ENCODE peak calls at places on chromosomes 5 and 9, in nine cellular contexts. One of them, this sample, is unnamed.
A peak's percentile ranks its signal among the peaks of the same experiment; 100 is the strongest.

GRCh38 chr5:9108156-9108555 is 437.7 kb downstream of the SEMA5A start:
- DNase-seq in CD4-positive, alpha-beta memory T cell: no peak
- DNase-seq in left ventricle myocardium inferior: no peak
- DNase-seq in K562: no peak
- DNase-seq in Caco-2: no peak
- DNase-seq in body of pancreas: no peak
- DNase-seq in MM.1S: no peak
- DNase-seq in CD8-positive, alpha-beta memory T cell: no peak
- DNase-seq in naive thymus-derived CD4-positive, alpha-beta T cell: no peak
- DNase-seq in this sample: no peak

GRCh38 chr5:51829691-51830090 is 446.4 kb downstream of the ISL1 start:
- DNase-seq in body of pancreas: no peak
- DNase-seq in left ventricle myocardium inferior: no peak
- DNase-seq in naive thymus-derived CD4-positive, alpha-beta T cell: no peak
- DNase-seq in Caco-2: no peak
- DNase-seq in CD8-positive, alpha-beta memory T cell: no peak
- DNase-seq in MM.1S: no peak
- DNase-seq in CD4-positive, alpha-beta memory T cell: no peak
- DNase-seq in K562: no peak
- DNase-seq in this sample: no peak

GRCh38 chr5:148384389-148384756 is 615 bp downstream of the FBXO38 start:
- DNase-seq in K562: peak; percentile 17
- DNase-seq in body of pancreas: no peak
- DNase-seq in CD4-positive, alpha-beta memory T cell: peak; percentile 50
- DNase-seq in CD8-positive, alpha-beta memory T cell: no peak
- DNase-seq in MM.1S: peak; percentile 8
- DNase-seq in left ventricle myocardium inferior: no peak
- DNase-seq in Caco-2: peak; percentile 36
- DNase-seq in naive thymus-derived CD4-positive, alpha-beta T cell: no peak
- DNase-seq in this sample: no peak

GRCh38 chr9:131094015-131094414 is 2.3 kb upstream of the AIF1L start:
- DNase-seq in naive thymus-derived CD4-positive, alpha-beta T cell: no peak
- DNase-seq in body of pancreas: no peak
- DNase-seq in CD8-positive, alpha-beta memory T cell: no peak
- DNase-seq in left ventricle myocardium inferior: no peak
- DNase-seq in MM.1S: no peak
- DNase-seq in K562: no peak
- DNase-seq in CD4-positive, alpha-beta memory T cell: no peak
- DNase-seq in Caco-2: no peak
- DNase-seq in this sample: no peak

GRCh38 chr9:137293094-137293481 is 9.0 kb downstream of the NRARP start:
- DNase-seq in left ventricle myocardium inferior: no peak
- DNase-seq in K562: no peak
- DNase-seq in naive thymus-derived CD4-positive, alpha-beta T cell: no peak
- DNase-seq in CD8-positive, alpha-beta memory T cell: no peak
- DNase-seq in Caco-2: no peak
- DNase-seq in MM.1S: no peak
- DNase-seq in CD4-positive, alpha-beta memory T cell: no peak
- DNase-seq in body of pancreas: peak; percentile 57
- DNase-seq in this sample: no peak

GRCh38 chr5:141941307-141941706 is 16.7 kb downstream of the PCDH12 start:
- DNase-seq in CD8-positive, alpha-beta memory T cell: no peak
- DNase-seq in left ventricle myocardium inferior: no peak
- DNase-seq in naive thymus-derived CD4-positive, alpha-beta T cell: no peak
- DNase-seq in MM.1S: peak; percentile 61
- DNase-seq in body of pancreas: no peak
- DNase-seq in Caco-2: no peak
- DNase-seq in CD4-positive, alpha-beta memory T cell: no peak
- DNase-seq in K562: no peak
- DNase-seq in this sample: no peak

GRCh38 chr9:128292009-128292408 is 15.9 kb downstream of the SWI5 start:
- DNase-seq in naive thymus-derived CD4-positive, alpha-beta T cell: no peak
- DNase-seq in MM.1S: no peak
- DNase-seq in CD4-positive, alpha-beta memory T cell: no peak
- DNase-seq in body of pancreas: no peak
- DNase-seq in Caco-2: no peak
- DNase-seq in left ventricle myocardium inferior: no peak
- DNase-seq in CD8-positive, alpha-beta memory T cell: no peak
- DNase-seq in K562: no peak
- DNase-seq in this sample: no peak

GRCh38 chr5:108255468-108255867 is 126.4 kb downstream of the FBXL17 start:
- DNase-seq in MM.1S: no peak
- DNase-seq in CD4-positive, alpha-beta memory T cell: no peak
- DNase-seq in Caco-2: no peak
- DNase-seq in body of pancreas: no peak
- DNase-seq in left ventricle myocardium inferior: no peak
- DNase-seq in CD8-positive, alpha-beta memory T cell: no peak
- DNase-seq in naive thymus-derived CD4-positive, alpha-beta T cell: no peak
- DNase-seq in K562: no peak
- DNase-seq in this sample: no peak

GRCh38 chr9:118023649-118024048 is 319.4 kb downstream of the TLR4 start:
- DNase-seq in K562: no peak
- DNase-seq in naive thymus-derived CD4-positive, alpha-beta T cell: no peak
- DNase-seq in CD8-positive, alpha-beta memory T cell: no peak
- DNase-seq in Caco-2: no peak
- DNase-seq in left ventricle myocardium inferior: no peak
- DNase-seq in CD4-positive, alpha-beta memory T cell: no peak
- DNase-seq in MM.1S: no peak
- DNase-seq in body of pancreas: no peak
- DNase-seq in this sample: no peak

GRCh38 chr5:158899792-158900191 is 199.9 kb downstream of the EBF1 start:
- DNase-seq in K562: no peak
- DNase-seq in CD8-positive, alpha-beta memory T cell: no peak
- DNase-seq in Caco-2: no peak
- DNase-seq in CD4-positive, alpha-beta memory T cell: no peak
- DNase-seq in left ventricle myocardium inferior: peak; percentile 64
- DNase-seq in MM.1S: no peak
- DNase-seq in body of pancreas: no peak
- DNase-seq in naive thymus-derived CD4-positive, alpha-beta T cell: no peak
- DNase-seq in this sample: no peak

GRCh38 chr5:2651116-2651515 is 100.4 kb downstream of the IRX2 start:
- DNase-seq in K562: no peak
- DNase-seq in MM.1S: no peak
- DNase-seq in body of pancreas: no peak
- DNase-seq in Caco-2: no peak
- DNase-seq in left ventricle myocardium inferior: no peak
- DNase-seq in CD8-positive, alpha-beta memory T cell: no peak
- DNase-seq in CD4-positive, alpha-beta memory T cell: no peak
- DNase-seq in naive thymus-derived CD4-positive, alpha-beta T cell: no peak
- DNase-seq in this sample: no peak

GRCh38 chr9:38144421-38144820 is 75.4 kb upstream of the SHB start:
- DNase-seq in Caco-2: peak; percentile 21
- DNase-seq in left ventricle myocardium inferior: no peak
- DNase-seq in body of pancreas: no peak
- DNase-seq in CD4-positive, alpha-beta memory T cell: no peak
- DNase-seq in naive thymus-derived CD4-positive, alpha-beta T cell: no peak
- DNase-seq in CD8-positive, alpha-beta memory T cell: no peak
- DNase-seq in MM.1S: no peak
- DNase-seq in K562: no peak
- DNase-seq in this sample: no peak

GRCh38 chr5:62719061-62719730 is 140.6 kb downstream of the LRRC70 start:
- DNase-seq in naive thymus-derived CD4-positive, alpha-beta T cell: no peak
- DNase-seq in MM.1S: no peak
- DNase-seq in CD4-positive, alpha-beta memory T cell: no peak
- DNase-seq in CD8-positive, alpha-beta memory T cell: no peak
- DNase-seq in K562: no peak
- DNase-seq in body of pancreas: no peak
- DNase-seq in left ventricle myocardium inferior: no peak
- DNase-seq in Caco-2: no peak
- DNase-seq in this sample: no peak

GRCh38 chr9:15191358-15191757 is 115.7 kb downstream of the TTC39B start:
- DNase-seq in K562: no peak
- DNase-seq in MM.1S: peak; percentile 19
- DNase-seq in CD4-positive, alpha-beta memory T cell: no peak
- DNase-seq in naive thymus-derived CD4-positive, alpha-beta T cell: no peak
- DNase-seq in CD8-positive, alpha-beta memory T cell: no peak
- DNase-seq in body of pancreas: no peak
- DNase-seq in left ventricle myocardium inferior: no peak
- DNase-seq in Caco-2: no peak
- DNase-seq in this sample: peak; percentile 51

GRCh38 chr9:15192856-15193255 is 114.2 kb downstream of the TTC39B start:
- DNase-seq in naive thymus-derived CD4-positive, alpha-beta T cell: no peak
- DNase-seq in K562: no peak
- DNase-seq in left ventricle myocardium inferior: no peak
- DNase-seq in body of pancreas: no peak
- DNase-seq in MM.1S: no peak
- DNase-seq in CD8-positive, alpha-beta memory T cell: no peak
- DNase-seq in Caco-2: no peak
- DNase-seq in CD4-positive, alpha-beta memory T cell: no peak
- DNase-seq in this sample: peak; percentile 64

GRCh38 chr9:15187589-15187988 is 119.4 kb downstream of the TTC39B start:
- DNase-seq in K562: no peak
- DNase-seq in naive thymus-derived CD4-positive, alpha-beta T cell: no peak
- DNase-seq in CD8-positive, alpha-beta memory T cell: no peak
- DNase-seq in Caco-2: no peak
- DNase-seq in MM.1S: no peak
- DNase-seq in body of pancreas: no peak
- DNase-seq in left ventricle myocardium inferior: no peak
- DNase-seq in CD4-positive, alpha-beta memory T cell: no peak
- DNase-seq in this sample: no peak

GRCh38 chr9:15189491-15189890 is 117.5 kb downstream of the TTC39B start:
- DNase-seq in naive thymus-derived CD4-positive, alpha-beta T cell: no peak
- DNase-seq in body of pancreas: no peak
- DNase-seq in MM.1S: no peak
- DNase-seq in Caco-2: no peak
- DNase-seq in left ventricle myocardium inferior: no peak
- DNase-seq in K562: no peak
- DNase-seq in CD8-positive, alpha-beta memory T cell: no peak
- DNase-seq in CD4-positive, alpha-beta memory T cell: no peak
- DNase-seq in this sample: no peak
- H3K36me3 ChIP-seq in naive thymus-derived CD4-positive, alpha-beta T cell: peaks cover 25% of the 10 kb centered on the region
- H3K36me3 ChIP-seq in body of pancreas: no peaks in the 10 kb centered on the region
- H3K36me3 ChIP-seq in MM.1S: no peaks in the 10 kb centered on the region
- H3K36me3 ChIP-seq in Caco-2: no peaks in the 10 kb centered on the region
- H3K36me3 ChIP-seq in left ventricle myocardium inferior: peaks cover 41% of the 10 kb centered on the region
- H3K36me3 ChIP-seq in K562: no peaks in the 10 kb centered on the region
- H3K36me3 ChIP-seq in CD8-positive, alpha-beta memory T cell: peaks cover 31% of the 10 kb centered on the region
- H3K36me3 ChIP-seq in CD4-positive, alpha-beta memory T cell: peaks cover 31% of the 10 kb centered on the region
- H3K36me3 ChIP-seq in this sample: no peaks in the 10 kb centered on the region

GRCh38 chr9:95030344-95030743 is 287.2 kb downstream of the FANCC start:
- DNase-seq in CD4-positive, alpha-beta memory T cell: no peak
- DNase-seq in K562: no peak
- DNase-seq in MM.1S: no peak
- DNase-seq in naive thymus-derived CD4-positive, alpha-beta T cell: no peak
- DNase-seq in left ventricle myocardium inferior: no peak
- DNase-seq in body of pancreas: no peak
- DNase-seq in Caco-2: no peak
- DNase-seq in CD8-positive, alpha-beta memory T cell: no peak
- DNase-seq in this sample: no peak

GRCh38 chr9:95029251-95029650 is 288.3 kb downstream of the FANCC start:
- DNase-seq in Caco-2: no peak
- DNase-seq in CD4-positive, alpha-beta memory T cell: no peak
- DNase-seq in left ventricle myocardium inferior: no peak
- DNase-seq in K562: no peak
- DNase-seq in CD8-positive, alpha-beta memory T cell: no peak
- DNase-seq in MM.1S: no peak
- DNase-seq in body of pancreas: no peak
- DNase-seq in naive thymus-derived CD4-positive, alpha-beta T cell: no peak
- DNase-seq in this sample: no peak

GRCh38 chr9:95028855-95029219 is 288.7 kb downstream of the FANCC start:
- DNase-seq in body of pancreas: peak; percentile 59
- DNase-seq in CD4-positive, alpha-beta memory T cell: no peak
- DNase-seq in naive thymus-derived CD4-positive, alpha-beta T cell: no peak
- DNase-seq in Caco-2: no peak
- DNase-seq in CD8-positive, alpha-beta memory T cell: no peak
- DNase-seq in K562: no peak
- DNase-seq in left ventricle myocardium inferior: no peak
- DNase-seq in MM.1S: no peak
- DNase-seq in this sample: no peak

GRCh38 chr9:95030920-95031662 is 286.4 kb downstream of the FANCC start:
- DNase-seq in Caco-2: no peak
- DNase-seq in K562: no peak
- DNase-seq in naive thymus-derived CD4-positive, alpha-beta T cell: no peak
- DNase-seq in MM.1S: no peak
- DNase-seq in CD4-positive, alpha-beta memory T cell: no peak
- DNase-seq in body of pancreas: no peak
- DNase-seq in CD8-positive, alpha-beta memory T cell: no peak
- DNase-seq in left ventricle myocardium inferior: no peak
- DNase-seq in this sample: no peak

DNA sequence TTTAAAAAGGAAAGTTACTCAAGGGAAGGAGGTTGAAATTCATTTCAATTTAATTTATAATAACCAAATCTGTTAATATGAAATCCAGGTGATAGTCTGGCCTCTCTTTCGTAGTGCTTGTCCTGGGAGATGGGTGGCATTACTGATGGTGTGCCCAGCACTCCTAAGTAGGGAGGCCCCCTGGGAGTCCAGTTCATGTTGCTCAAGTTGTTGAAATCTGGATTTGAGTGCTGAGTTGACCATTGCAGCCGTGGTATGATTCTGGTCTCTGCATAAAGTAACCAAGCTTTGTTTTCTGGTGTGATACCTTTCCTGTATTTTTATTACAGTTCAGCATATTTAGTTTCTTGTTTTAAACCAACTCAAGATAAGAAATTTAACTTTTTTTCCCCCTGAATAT is 287.8 kb downstream of the FANCC start:
- DNase-seq in CD8-positive, alpha-beta memory T cell: no peak
- DNase-seq in K562: no peak
- DNase-seq in CD4-positive, alpha-beta memory T cell: no peak
- DNase-seq in body of pancreas: no peak
- DNase-seq in naive thymus-derived CD4-positive, alpha-beta T cell: no peak
- DNase-seq in Caco-2: no peak
- DNase-seq in MM.1S: no peak
- DNase-seq in left ventricle myocardium inferior: no peak
- DNase-seq in this sample: no peak
- H3K4me1 ChIP-seq in CD8-positive, alpha-beta memory T cell: no peaks in the 10 kb centered on the region
- H3K4me1 ChIP-seq in K562: peaks cover 14% of the 10 kb centered on the region
- H3K4me1 ChIP-seq in CD4-positive, alpha-beta memory T cell: no peaks in the 10 kb centered on the region
- H3K4me1 ChIP-seq in body of pancreas: peaks cover 97% of the 10 kb centered on the region
- H3K4me1 ChIP-seq in naive thymus-derived CD4-positive, alpha-beta T cell: no peaks in the 10 kb centered on the region
- H3K4me1 ChIP-seq in Caco-2: peaks cover 59% of the 10 kb centered on the region
- H3K4me1 ChIP-seq in MM.1S: peaks cover 27% of the 10 kb centered on the region
- H3K4me1 ChIP-seq in left ventricle myocardium inferior: peaks cover 100% of the 10 kb centered on the region
- H3K4me1 ChIP-seq in this sample: no peaks in the 10 kb centered on the region

DNA sequence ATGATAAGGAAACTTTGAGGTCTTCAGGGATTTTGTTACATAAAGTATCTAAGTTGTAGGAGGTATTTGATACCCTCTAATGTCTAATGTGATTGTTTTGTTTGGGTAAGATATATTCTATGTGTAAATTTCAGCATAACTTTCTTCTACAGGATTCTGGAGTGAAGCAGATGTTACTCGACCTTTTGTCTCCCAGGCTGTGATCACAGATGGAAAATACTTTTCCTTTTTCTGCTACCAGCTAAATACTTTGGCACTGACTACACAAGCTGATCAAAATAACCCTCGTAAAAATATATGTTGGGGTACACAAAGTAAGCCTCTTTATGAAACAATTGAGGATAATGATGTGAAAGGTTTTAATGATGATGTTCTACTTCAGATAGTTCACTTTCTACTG is 6.0 kb downstream of the MRPS30 start:
- DNase-seq in left ventricle myocardium inferior: no peak
- DNase-seq in MM.1S: no peak
- DNase-seq in naive thymus-derived CD4-positive, alpha-beta T cell: no peak
- DNase-seq in body of pancreas: no peak
- DNase-seq in CD4-positive, alpha-beta memory T cell: no peak
- DNase-seq in CD8-positive, alpha-beta memory T cell: no peak
- DNase-seq in K562: no peak
- DNase-seq in Caco-2: no peak
- DNase-seq in this sample: no peak
- H3K36me3 ChIP-seq in left ventricle myocardium inferior: peaks cover 78% of the 10 kb centered on the region
- H3K36me3 ChIP-seq in MM.1S: peaks cover 47% of the 10 kb centered on the region
- H3K36me3 ChIP-seq in naive thymus-derived CD4-positive, alpha-beta T cell: peaks cover 13% of the 10 kb centered on the region
- H3K36me3 ChIP-seq in body of pancreas: no peaks in the 10 kb centered on the region
- H3K36me3 ChIP-seq in CD4-positive, alpha-beta memory T cell: peaks cover 36% of the 10 kb centered on the region
- H3K36me3 ChIP-seq in CD8-positive, alpha-beta memory T cell: peaks cover 39% of the 10 kb centered on the region
- H3K36me3 ChIP-seq in K562: peaks cover 94% of the 10 kb centered on the region
- H3K36me3 ChIP-seq in Caco-2: peaks cover 2% of the 10 kb centered on the region
- H3K36me3 ChIP-seq in this sample: peaks cover 90% of the 10 kb centered on the region

GRCh38 chr9:130030821-130031481 is 12.0 kb downstream of the FNBP1 start:
- DNase-seq in left ventricle myocardium inferior: no peak
- DNase-seq in MM.1S: no peak
- DNase-seq in CD4-positive, alpha-beta memory T cell: peak; percentile 82
- DNase-seq in Caco-2: no peak
- DNase-seq in CD8-positive, alpha-beta memory T cell: no peak
- DNase-seq in K562: no peak
- DNase-seq in naive thymus-derived CD4-positive, alpha-beta T cell: no peak
- DNase-seq in body of pancreas: no peak
- DNase-seq in this sample: no peak
- H3K4me1 ChIP-seq in left ventricle myocardium inferior: peaks cover 62% of the 10 kb centered on the region
- H3K4me1 ChIP-seq in MM.1S: peaks cover 3% of the 10 kb centered on the region
- H3K4me1 ChIP-seq in CD4-positive, alpha-beta memory T cell: peaks cover 97% of the 10 kb centered on the region
- H3K4me1 ChIP-seq in Caco-2: peaks cover 9% of the 10 kb centered on the region
- H3K4me1 ChIP-seq in CD8-positive, alpha-beta memory T cell: peaks cover 96% of the 10 kb centered on the region
- H3K4me1 ChIP-seq in K562: no peaks in the 10 kb centered on the region
- H3K4me1 ChIP-seq in naive thymus-derived CD4-positive, alpha-beta T cell: peaks cover 94% of the 10 kb centered on the region
- H3K4me1 ChIP-seq in body of pancreas: peaks cover 11% of the 10 kb centered on the region
- H3K4me1 ChIP-seq in this sample: peaks cover 42% of the 10 kb centered on the region